ENCODE peak calls at places on chromosomes 1 and 21, in five cellular contexts. X, T, E, Z and G are unnamed samples.
A peak's percentile ranks its signal among the peaks of the same experiment; 100 is the strongest.

GRCh38 chr1:151908228-151908691 is 1.1 kb downstream of the THEM4 start:
- DNase-seq in X (peak; percentile 91), T (no peak), E (no peak), Z (no peak), G (no peak)

GRCh38 chr1:109777436-109777835 is 13.7 kb upstream of the EPS8L3 start:
- DNase-seq in X (no peak), T (no peak), E (no peak), Z (no peak), G (no peak)

GRCh38 chr1:172342584-172343245 is 77.8 kb upstream of the C1orf105 start:
- DNase-seq in X (no peak), T (no peak), E (no peak), Z (no peak), G (no peak)

GRCh38 chr1:230713915-230714764 is at the start of gene AGT:
- DNase-seq in X (peak; percentile 59), T (peak; percentile 87), E (no peak), Z (peak; percentile 64), G (peak; percentile 31)

GRCh38 chr1:114152211-114153050 is 1.2 kb downstream of the SYT6 start:
- DNase-seq in X (no peak), T (peak; percentile 67), E (peak; percentile 86), Z (peak; percentile 40), G (no peak)

GRCh38 chr1:209756608-209757445 is 974 bp downstream of the TRAF3IP3 start:
- DNase-seq in X (no peak), T (no peak), E (no peak), Z (no peak), G (no peak)

GRCh38 chr21:15761508-15762100 is 31.8 kb downstream of the USP25 start:
- DNase-seq in X (no peak), T (peak; percentile 59), E (no peak), Z (no peak), G (no peak)

GRCh38 chr1:108591471-108591870 is 31.6 kb downstream of the EEIG2 start:
- DNase-seq in X (no peak), T (no peak), E (no peak), Z (peak; percentile 20), G (no peak)

GRCh38 chr1:172912765-172913260 is 137.9 kb downstream of the TNFSF18 start:
- DNase-seq in X (no peak), T (no peak), E (no peak), Z (no peak), G (no peak)

GRCh38 chr1:104329278-104329677 is 579.6 kb downstream of the AMY1C start:
- DNase-seq in X (no peak), T (no peak), E (no peak), Z (no peak), G (no peak)

GRCh38 chr1:31705080-31705866 is 1.5 kb upstream of the COL16A1 start:
- DNase-seq in X (no peak), T (peak; percentile 48), E (peak; percentile 92), Z (peak; percentile 71), G (peak; percentile 30)

GRCh38 chr21:29115899-29116298 is 14.5 kb upstream of the MAP3K7CL start:
- DNase-seq in X (no peak), T (no peak), E (no peak), Z (no peak), G (no peak)

GRCh38 chr1:9821710-9822109 is 2.1 kb downstream of the CLSTN1 start:
- DNase-seq in X (no peak), T (no peak), E (no peak), Z (no peak), G (no peak)
- H3K4me3 ChIP-seq in X (peak overlapping the region; percentile 81), T (no peak overlapping the region), E (no peak overlapping the region), Z (peak overlapping the region; percentile 94), G (no peak overlapping the region)

DNA sequence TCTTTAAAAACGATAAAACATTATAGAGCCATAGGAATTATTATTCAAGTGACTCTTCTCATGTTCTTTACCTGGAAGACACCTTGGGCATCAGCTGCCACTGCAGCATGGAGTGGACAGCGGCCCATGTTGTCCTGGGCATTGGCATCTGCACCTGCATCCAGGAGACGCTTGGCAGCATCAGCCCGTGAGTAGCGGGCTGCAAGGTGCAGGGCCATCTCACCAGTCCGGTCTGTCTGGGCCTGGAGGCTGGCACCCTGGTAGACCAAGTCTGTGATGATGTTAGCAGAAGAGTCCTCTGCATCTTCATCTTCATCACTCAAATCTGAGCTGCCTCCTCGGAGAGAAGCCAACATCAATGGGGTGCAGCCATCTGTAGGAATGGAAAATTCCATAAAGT is 22.9 kb upstream of the ADAM30 start:
- DNase-seq in X (no peak), T (no peak), E (no peak), Z (no peak), G (no peak)
- H3K4me3 ChIP-seq in X (no peak overlapping the region), T (no peak overlapping the region), E (no peak overlapping the region), Z (no peak overlapping the region), G (no peak overlapping the region)

DNA sequence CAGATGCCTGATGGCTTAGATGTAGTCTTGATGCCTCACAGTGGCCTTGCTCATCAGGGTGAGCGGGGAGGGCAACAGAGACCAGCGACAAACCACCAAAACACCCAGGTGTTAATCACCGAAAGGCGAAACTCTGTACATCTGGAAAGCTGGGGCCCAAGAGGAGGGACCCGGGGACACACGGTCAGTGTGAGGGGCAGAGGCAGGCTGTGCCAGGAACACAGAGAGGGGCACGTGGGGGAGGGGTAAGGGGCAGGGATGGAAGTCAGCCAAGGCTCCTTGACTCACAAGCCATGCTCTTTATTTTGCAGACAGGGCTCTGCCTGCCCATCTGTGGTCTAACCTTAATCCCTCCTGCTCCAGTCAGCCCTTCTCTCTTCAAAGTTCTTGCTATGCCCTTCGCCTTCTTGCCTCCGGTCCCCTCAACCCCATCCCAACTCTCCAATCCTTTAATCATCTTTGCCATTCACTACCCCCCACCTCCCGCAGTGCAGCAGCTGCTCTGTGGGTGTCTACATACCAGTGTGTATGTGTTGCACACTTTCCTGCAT is 4.3 kb downstream of the MEF2D start:
- DNase-seq in X (no peak), T (no peak), E (no peak), Z (no peak), G (no peak)
- H3K4me3 ChIP-seq in X (no peak overlapping the region), T (no peak overlapping the region), E (no peak overlapping the region), Z (peak overlapping the region; percentile 84), G (peak overlapping the region; percentile 87)

DNA sequence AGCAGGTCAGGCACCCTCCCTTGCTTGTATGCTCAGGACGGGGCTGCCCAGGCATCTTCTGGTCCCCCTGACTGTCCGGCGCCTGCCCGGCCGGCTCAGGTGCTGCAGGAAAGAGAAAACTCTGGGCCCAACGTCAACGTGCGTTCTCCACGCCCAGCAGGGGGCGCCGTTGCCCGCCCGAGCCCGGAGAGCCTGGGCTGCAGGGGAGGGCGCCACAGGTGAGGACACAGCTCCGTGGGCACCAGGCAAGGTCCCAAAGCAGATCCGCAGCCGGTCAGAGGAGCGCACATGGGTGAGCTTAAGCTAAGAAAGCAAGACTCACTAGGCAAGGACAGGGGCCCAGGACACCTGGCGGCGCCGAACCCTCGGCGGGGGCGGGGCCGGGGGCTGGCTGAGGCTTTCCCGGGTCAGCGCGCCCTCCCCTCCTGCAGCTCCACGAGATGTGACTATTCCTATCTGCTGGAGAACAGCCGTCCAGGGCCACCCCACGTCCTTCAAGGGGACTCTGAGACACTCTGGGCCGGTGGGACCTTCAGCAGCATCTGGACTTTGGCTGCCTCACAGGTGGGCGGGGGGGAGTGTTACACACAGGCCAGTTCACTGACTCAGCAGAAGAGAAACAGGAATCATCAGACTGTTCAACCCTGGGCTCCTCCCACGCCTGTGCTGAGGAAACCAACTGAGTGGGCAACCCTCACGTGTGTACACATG is 29.3 kb downstream of the KRTAP10-1 start:
- DNase-seq in X (peak; percentile 28), T (peak; percentile 79), E (no peak), Z (no peak), G (no peak)
- H3K4me3 ChIP-seq in X (peak overlapping the region; percentile 25), T (no peak overlapping the region), E (no peak overlapping the region), Z (no peak overlapping the region), G (no peak overlapping the region)

GRCh38 chr1:54950361-54951163 is 29.9 kb upstream of the TMEM61 start:
- DNase-seq in X (peak; percentile 44), T (peak; percentile 82), E (peak; percentile 96), Z (peak; percentile 49), G (peak; percentile 29)
- H3K4me3 ChIP-seq in X (no peak overlapping the region), T (no peak overlapping the region), E (no peak overlapping the region), Z (peak overlapping the region; percentile 10), G (peak overlapping the region; percentile 53)